ENCODE peak calls at places on chromosomes 7 and 10, in seven cellular contexts. G is IMR-90, U is neuronal stem cell, A is H9, N is mesendoderm, E is H1, I is mesenchymal stem cell. S is an unnamed sample.

GRCh38 chr10:97823734-97824133 is 25.9 kb upstream of the GOLGA7B start:
- DNase-seq in G (no peak), U (no peak), A (no peak), N (no peak), E (no peak), I (no peak), S (no peak)

GRCh38 chr7:105011771-105012502 is 2.1 kb upstream of the KMT2E start:
- DNase-seq in G (no peak), U (no peak), A (no peak), N (no peak), E (no peak), I (peak; percentile 39), S (no peak)

GRCh38 chr7:54989826-54990225 is 29.0 kb upstream of the EGFR start:
- DNase-seq in G (no peak), U (no peak), A (no peak), N (no peak), E (no peak), I (no peak), S (no peak)

GRCh38 chr7:151542606-151543130 is 23.0 kb upstream of the RHEB start:
- DNase-seq in G (no peak), U (no peak), A (no peak), N (no peak), E (no peak), I (no peak), S (no peak)

GRCh38 chr7:88305044-88305443 is 1.6 kb downstream of the STEAP4 start:
- DNase-seq in G (no peak), U (no peak), A (no peak), N (no peak), E (no peak), I (no peak), S (no peak)

GRCh38 chr7:115014794-115015193 is 92.9 kb downstream of the MDFIC start:
- DNase-seq in G (no peak), U (no peak), A (no peak), N (no peak), E (no peak), I (no peak), S (no peak)

GRCh38 chr10:130341325-130341724 is 205.1 kb downstream of the GLRX3 start:
- DNase-seq in G (no peak), U (peak; percentile 30), A (peak; percentile 71), N (peak; percentile 51), E (peak; percentile 9), I (no peak), S (no peak)

GRCh38 chr10:73855413-73855812 is 18.9 kb downstream of the CAMK2G start:
- DNase-seq in G (no peak), U (no peak), A (no peak), N (no peak), E (no peak), I (no peak), S (no peak)

GRCh38 chr10:87642988-87643387 is 16.7 kb upstream of the PAPSS2 start:
- DNase-seq in G (no peak), U (no peak), A (no peak), N (no peak), E (no peak), I (peak; percentile 10), S (no peak)
- H4K8ac ChIP-seq in G (no peak overlapping the region), U (no peak overlapping the region), A (no peak overlapping the region), N (no peak overlapping the region), E (no peak overlapping the region), I (no peak overlapping the region), S (no peak overlapping the region)

DNA sequence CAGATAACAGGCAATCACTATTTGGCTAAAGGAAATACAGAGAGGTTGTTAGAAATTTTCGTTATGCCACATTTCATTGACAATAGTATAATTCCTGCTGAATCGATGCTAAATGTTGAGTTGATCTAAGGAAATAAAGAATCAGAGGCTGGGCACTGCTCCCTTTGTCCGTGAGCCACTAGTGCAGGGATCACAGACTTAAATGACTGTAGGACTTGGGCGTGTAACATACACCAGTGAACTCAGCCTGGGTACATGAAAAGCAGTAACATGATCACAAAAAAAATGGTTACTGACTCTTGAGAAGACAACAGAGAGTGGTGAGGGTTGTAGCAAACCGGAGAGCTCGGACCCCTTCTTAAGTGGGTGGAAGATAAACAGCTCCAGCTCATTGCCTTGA is 11.8 kb upstream of the ITGB8 start:
- DNase-seq in G (no peak), U (no peak), A (no peak), N (no peak), E (no peak), I (no peak), S (no peak)
- H2BK5ac ChIP-seq in G (no peak overlapping the region), U (no peak overlapping the region), A (no peak overlapping the region), N (no peak overlapping the region), E (no peak overlapping the region), I (no peak overlapping the region), S (no peak overlapping the region)

DNA sequence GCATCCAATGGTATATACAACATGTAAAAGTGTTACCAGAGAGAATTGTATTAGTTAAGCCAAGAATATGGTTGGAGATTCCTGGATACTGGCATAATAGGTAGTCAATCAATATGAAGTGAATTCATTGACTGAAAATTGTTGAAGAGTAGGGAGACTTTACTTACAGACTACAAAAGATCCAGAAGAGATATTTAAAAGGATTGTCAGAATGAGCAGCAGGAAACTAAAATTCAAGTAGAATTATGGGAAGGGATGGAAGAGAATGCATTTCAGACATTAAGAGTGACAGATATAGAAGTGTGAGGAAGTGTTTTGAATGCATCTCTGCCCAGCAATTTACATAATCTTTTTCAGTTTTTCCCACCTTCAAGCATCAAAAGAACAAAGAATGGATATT is 62.3 kb upstream of the POM121L12 start:
- DNase-seq in G (no peak), U (no peak), A (no peak), N (no peak), E (no peak), I (no peak), S (no peak)
- H4K8ac ChIP-seq in G (no peak overlapping the region), U (no peak overlapping the region), A (no peak overlapping the region), N (no peak overlapping the region), E (no peak overlapping the region), I (no peak overlapping the region), S (no peak overlapping the region)

GRCh38 chr7:155297517-155298287 is at the start of gene INSIG1:
- DNase-seq in G (peak; percentile 92), U (peak; percentile 93), A (peak; percentile 92), N (peak; percentile 96), E (peak; percentile 71), I (peak; percentile 91), S (peak; percentile 96)
- H2BK5ac ChIP-seq in G (peak within 1 kb of the TSS; percentile 74), U (peak within 1 kb of the TSS; percentile 99), A (no peak within 1 kb of the TSS), N (peak within 1 kb of the TSS; percentile 82), E (peak within 1 kb of the TSS; percentile 93), I (peak within 1 kb of the TSS; percentile 67), S (peak within 1 kb of the TSS; percentile 93)

DNA sequence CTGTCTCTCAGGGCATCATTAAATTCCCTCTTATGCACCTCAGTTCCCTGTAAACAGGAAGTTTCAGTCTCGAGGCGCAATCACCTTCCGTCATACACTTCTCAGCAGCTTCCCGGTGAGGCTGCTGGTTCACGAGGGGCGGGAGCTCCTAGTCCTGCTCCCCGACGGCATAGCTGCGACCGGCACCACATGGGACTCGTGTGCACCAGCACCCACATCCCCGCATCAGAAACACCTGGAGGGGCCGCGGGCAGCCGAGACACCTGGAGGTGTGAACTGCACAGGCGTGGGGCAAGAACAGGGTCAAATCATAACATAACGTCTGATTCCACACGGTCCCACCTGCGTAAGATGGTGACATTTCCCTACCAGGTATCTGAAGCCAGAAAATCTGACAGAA is 52.7 kb downstream of the DIP2C start:
- DNase-seq in G (no peak), U (no peak), A (no peak), N (no peak), E (no peak), I (no peak), S (peak; percentile 88)
- H4K8ac ChIP-seq in G (no peak overlapping the region), U (no peak overlapping the region), A (no peak overlapping the region), N (no peak overlapping the region), E (no peak overlapping the region), I (no peak overlapping the region), S (no peak overlapping the region)

DNA sequence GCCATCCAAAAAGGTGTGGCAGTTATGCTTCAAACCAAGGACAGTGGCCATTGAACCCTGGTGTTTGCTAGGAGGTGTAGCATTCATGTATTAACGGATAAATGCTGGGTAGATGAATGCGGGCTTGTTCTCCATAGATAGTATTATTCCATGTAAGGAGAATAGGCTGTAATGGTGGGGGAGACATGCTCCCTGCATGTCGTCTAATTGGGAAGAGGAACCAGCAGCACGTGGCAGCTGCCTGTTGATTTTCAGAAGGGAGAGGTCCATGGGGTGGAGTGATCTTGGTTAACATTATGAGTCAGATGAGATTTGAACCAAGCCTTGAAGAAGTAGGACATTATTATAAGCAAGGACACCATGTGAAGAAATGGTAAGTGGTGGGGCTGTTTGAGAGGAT is 112.5 kb downstream of the WNT2 start:
- DNase-seq in G (no peak), U (no peak), A (no peak), N (no peak), E (no peak), I (no peak), S (no peak)
- H2BK5ac ChIP-seq in G (no peak overlapping the region), U (no peak overlapping the region), A (no peak overlapping the region), N (no peak overlapping the region), E (no peak overlapping the region), I (no peak overlapping the region), S (no peak overlapping the region)

DNA sequence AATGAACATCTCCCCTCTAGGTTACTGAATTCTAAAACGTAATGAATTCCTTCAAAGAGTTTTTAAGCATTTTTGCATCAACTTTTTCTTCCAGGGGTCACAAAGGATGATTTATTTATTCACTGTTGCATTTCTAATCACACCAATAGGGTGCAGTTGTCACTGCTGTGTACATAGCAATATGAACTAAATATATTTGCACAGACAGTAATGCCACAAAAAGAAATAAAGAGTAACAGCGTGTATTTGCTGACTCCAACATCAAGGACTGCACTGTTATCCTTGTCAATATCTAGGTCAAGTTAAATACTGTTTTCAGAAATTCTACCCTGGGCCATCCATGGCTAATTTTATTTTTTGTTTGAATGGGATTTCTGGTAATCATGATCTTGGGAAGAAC is 138.0 kb downstream of the FRMD4A start:
- DNase-seq in G (no peak), U (no peak), A (no peak), N (no peak), E (no peak), I (no peak), S (no peak)
- H4K8ac ChIP-seq in G (no peak overlapping the region), U (no peak overlapping the region), A (no peak overlapping the region), N (no peak overlapping the region), E (no peak overlapping the region), I (no peak overlapping the region), S (no peak overlapping the region)

S was measured in trophoblast cell.